ENCODE peak calls at places on chromosomes 3 and 15, in four cellular contexts. H, S, D and G are unnamed samples.

GRCh38 chr3:67674055-67674454 is 19.6 kb upstream of the SUCLG2 start:
- DNase-seq in D (no peak), S (no peak), H (no peak), G (no peak)

GRCh38 chr15:92808611-92809063 is 91.5 kb upstream of the CHD2 start:
- DNase-seq in D (no peak), H (peak), S (no peak), G (peak)

GRCh38 chr3:121155023-121155422 is 247.0 kb downstream of the STXBP5L start:
- DNase-seq in D (no peak), S (no peak), H (no peak), G (no peak)

GRCh38 chr15:36953346-36953745 is 147.0 kb downstream of the MEIS2 start:
- DNase-seq in H (no peak), S (no peak), D (no peak), G (no peak)

GRCh38 chr3:110859340-110859739 is 212.3 kb upstream of the NECTIN3 start:
- DNase-seq in D (no peak), S (no peak), H (no peak), G (no peak)

GRCh38 chr15:90482124-90483011 is 47.4 kb upstream of the CRTC3 start:
- DNase-seq in S (peak), H (peak), D (peak), G (no peak)

GRCh38 chr3:132723024-132723462 is 834 bp upstream of the NPHP3 start:
- DNase-seq in H (no peak), S (no peak), D (no peak), G (no peak)

GRCh38 chr15:47964229-47964628 is 156.6 kb upstream of the SLC24A5 start:
- DNase-seq in S (no peak), H (no peak), D (no peak), G (no peak)

GRCh38 chr15:39084683-39085530 is 496.0 kb upstream of the THBS1 start:
- DNase-seq in S (no peak), D (peak), H (peak), G (no peak)

DNA sequence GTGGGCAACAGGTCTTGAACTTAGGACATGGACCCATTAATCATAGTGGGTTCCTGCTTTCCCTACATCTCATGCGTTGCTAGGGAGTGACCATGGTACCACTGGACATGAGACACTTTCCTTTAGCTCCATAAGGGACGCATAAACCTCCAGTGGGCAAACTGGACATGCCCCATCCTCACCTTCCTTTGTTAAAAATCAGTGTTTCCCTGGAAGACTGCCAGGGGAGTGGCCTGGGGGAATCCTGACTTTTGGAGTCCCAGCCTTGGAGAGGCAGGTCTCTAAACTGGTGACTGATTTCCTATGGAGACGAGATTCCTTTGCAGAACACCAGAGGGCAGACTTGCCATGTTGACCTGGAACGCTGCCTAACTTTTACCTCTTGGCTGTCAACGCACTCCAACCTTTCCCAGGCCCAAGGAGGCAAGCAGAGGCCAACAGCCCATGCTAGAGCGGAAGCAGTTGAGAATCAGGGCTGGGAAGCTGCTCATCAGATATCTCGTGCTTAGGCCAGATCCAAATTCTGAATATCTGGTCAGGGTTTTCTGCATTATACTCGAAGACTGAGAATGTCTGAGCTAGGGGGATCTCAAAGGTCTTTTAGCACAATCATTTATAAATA is 2.6 kb downstream of the XIRP1 start:
- DNase-seq in S (peak), H (peak), D (peak), G (peak)
- TF ChIP-seq POLR2A in S (no peak), H (no peak), D (no peak), G (no peak)

GRCh38 chr3:122564155-122564912 is at the start of the genes DTX3L and PARP9:
- DNase-seq in D (peak), H (peak), S (peak), G (peak)
- TF ChIP-seq POLR2A in D (peak), H (peak), S (peak), G (peak)

DNA sequence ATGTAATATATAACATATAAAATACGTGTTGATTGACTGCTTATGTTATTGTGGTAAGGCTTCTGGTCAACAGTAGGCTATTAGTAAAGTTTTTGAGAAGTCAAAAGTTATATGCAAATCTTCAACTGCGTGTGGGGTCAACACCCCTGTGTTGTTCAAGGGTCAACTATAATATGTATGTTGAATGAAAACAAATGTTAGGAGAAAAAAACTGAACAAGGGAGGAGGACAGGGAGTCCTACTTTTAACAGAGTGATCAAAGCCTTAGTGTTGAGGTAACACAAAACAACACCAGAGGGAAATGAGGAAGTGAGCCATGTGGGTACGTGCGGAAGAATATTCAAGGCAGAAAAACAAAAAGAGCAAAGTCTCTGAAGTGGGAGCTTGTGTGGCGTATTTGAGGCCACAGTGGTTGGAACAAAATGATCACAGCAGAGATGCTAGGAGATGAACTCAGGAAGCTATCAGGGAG is 62.5 kb downstream of the SFMBT1 start:
- DNase-seq in S (no peak), H (no peak), D (peak), G (peak)
- TF ChIP-seq POLR2A in S (no peak), H (no peak), D (peak), G (peak)

DNA sequence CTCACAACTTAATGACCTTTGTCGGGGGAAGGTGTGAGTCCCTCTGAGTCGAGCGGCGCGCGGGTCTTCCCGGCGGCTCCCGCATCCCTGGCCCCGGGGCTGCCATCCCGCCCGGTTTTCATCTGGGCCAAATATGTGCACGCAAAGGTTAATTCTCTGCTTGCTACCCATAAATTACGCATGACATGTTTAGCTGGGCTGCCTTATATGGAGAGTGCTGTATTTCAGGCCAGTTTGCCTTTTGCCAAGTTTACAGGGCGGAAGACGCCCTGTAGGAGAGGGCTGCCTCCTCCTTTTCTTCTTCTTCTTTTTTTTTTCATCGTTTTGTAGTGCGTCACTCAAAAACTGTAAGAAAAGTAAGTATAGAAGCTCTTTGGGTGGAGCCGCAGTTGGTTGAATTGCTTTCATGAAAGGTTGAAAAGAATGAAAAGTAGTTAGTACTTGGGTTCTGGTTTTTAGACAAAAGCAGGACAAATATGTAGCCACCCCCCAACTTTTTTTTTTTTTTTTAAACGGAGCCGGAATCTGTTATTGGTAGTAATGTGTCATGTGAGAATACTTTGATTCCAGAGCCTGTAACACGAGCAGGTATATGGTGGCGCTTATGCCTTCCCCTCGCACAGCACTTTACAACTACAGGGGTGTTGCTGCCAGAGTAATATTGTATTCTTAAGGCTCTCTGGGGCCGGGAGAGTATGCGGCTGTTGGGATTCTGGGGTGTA is 855 bp downstream of the MBNL1 start:
- DNase-seq in H (peak), D (peak), S (peak), G (no peak)
- TF ChIP-seq POLR2A in H (peak), D (peak), S (no peak), G (no peak)

GRCh38 chr3:101676219-101676764 is 640 bp downstream of the ZBTB11 start:
- DNase-seq in D (peak), S (peak), H (peak), G (peak)
- TF ChIP-seq POLR2A in D (peak), S (no peak), H (peak), G (peak)